ENCODE peak calls at places on chromosome 17, in seven cellular contexts. K is activated CD8-positive, alpha-beta T cell treated with anti-CD3 and anti-CD28 coated beads for 36 hours; B is HEK293T; Y is ecto neural progenitor cell; Z is mammary epithelial cell; D is tibial artery; T is SW 1271. A is an unnamed sample.

GRCh38 chr17:56176101-56176500 is 22.8 kb downstream of the ANKFN1 start:
- DNase-seq in K (no peak), Y (no peak), D (no peak), T (no peak), Z (no peak), B (no peak), A (no peak)

GRCh38 chr17:57584050-57584551 is 161.0 kb downstream of the CCDC182 start:
- DNase-seq in T (no peak), Z (no peak), D (no peak), K (no peak), B (no peak), Y (no peak), A (no peak)

GRCh38 chr17:65472602-65473001 is 88.8 kb downstream of the AXIN2 start:
- DNase-seq in K (no peak), Z (no peak), D (peak), T (no peak), Y (no peak), B (no peak), A (no peak)

GRCh38 chr17:31061678-31062077 is 33.1 kb upstream of the NF1 start:
- DNase-seq in T (no peak), Y (no peak), B (no peak), D (no peak), K (peak), Z (no peak), A (peak)

GRCh38 chr17:5115673-5116651 is at the start of gene USP6:
- DNase-seq in B (no peak), T (no peak), K (no peak), Z (no peak), Y (no peak), D (no peak), A (no peak)

GRCh38 chr17:6233856-6234255 is 163.7 kb downstream of the WSCD1 start:
- DNase-seq in K (no peak), Z (no peak), T (no peak), Y (no peak), D (no peak), B (no peak), A (no peak)

GRCh38 chr17:15411556-15412198 is 55.7 kb downstream of the CDRT4 start:
- DNase-seq in Y (no peak), D (peak), K (no peak), B (no peak), T (no peak), Z (no peak), A (no peak)

GRCh38 chr17:63930951-63931575 is 1.1 kb downstream of the CD79B start:
- DNase-seq in K (peak), T (no peak), D (peak), Y (peak), B (no peak), Z (no peak), A (peak)

GRCh38 chr17:82269138-82269881 is 4.2 kb downstream of the CSNK1D start:
- DNase-seq in K (no peak), T (no peak), Y (peak), B (no peak), D (no peak), Z (no peak), A (no peak)

GRCh38 chr17:72191901-72192300 is 71.1 kb downstream of the SOX9 start:
- DNase-seq in B (no peak), Z (no peak), D (peak), K (no peak), Y (no peak), T (no peak), A (no peak)

GRCh38 chr17:72843591-72843990 is 248.9 kb downstream of the SLC39A11 start:
- DNase-seq in K (no peak), B (no peak), D (no peak), Y (no peak), Z (no peak), T (no peak), A (no peak)

GRCh38 chr17:76645481-76645880 is 1.9 kb upstream of the ST6GALNAC1 start:
- DNase-seq in Z (no peak), K (no peak), B (no peak), D (no peak), Y (no peak), T (no peak), A (no peak)

GRCh38 chr17:82839617-82840292 is at the start of gene ZNF750:
- DNase-seq in D (no peak), Z (peak), Y (no peak), K (no peak), T (no peak), B (no peak), A (no peak)

GRCh38 chr17:59890720-59891119 is 2.0 kb downstream of the TUBD1 start:
- DNase-seq in T (no peak), Z (peak), D (no peak), K (no peak), B (no peak), Y (no peak), A (no peak)

GRCh38 chr17:63542942-63543821 is 7.1 kb upstream of the DCAF7 start:
- DNase-seq in Y (peak), D (no peak), T (no peak), B (no peak), Z (no peak), K (no peak), A (no peak)

GRCh38 chr17:9821921-9822320 is at the start of gene GSG1L2:
- DNase-seq in T (no peak), B (no peak), D (no peak), Z (no peak), Y (no peak), K (no peak), A (no peak)

GRCh38 chr17:68383443-68384321 is 73.6 kb downstream of the WIPI1 start:
- DNase-seq in Y (no peak), K (peak), B (no peak), D (no peak), T (no peak), Z (peak), A (peak)

GRCh38 chr17:50359998-50360461 is 13.0 kb downstream of the MRPL27 start:
- DNase-seq in K (no peak), D (no peak), T (no peak), B (no peak), Z (no peak), Y (no peak), A (no peak)

GRCh38 chr17:14818469-14818868 is 446.7 kb downstream of the PMP22 start:
- DNase-seq in T (no peak), B (no peak), Y (no peak), K (no peak), D (no peak), Z (peak), A (no peak)

A was measured in activated naive CD8-positive, alpha-beta T cell treated with anti-CD3 and anti-CD28 coated beads for 36 hours.